ENCODE peak calls at places on chromosomes 13 and 19, in eight cellular contexts. G is left ventricle myocardium superior; B is heart right ventricle; W is memory B cell; P is stimulated activated CD8-positive, alpha-beta memory T cell treated with anti-CD3 and anti-CD28 coated beads, Interleukin-7, amount 100 ng/mL, for 24 hours; J is transverse colon; O is erythroblast; D is LoVo. Z is an unnamed sample.

GRCh38 chr19:17902701-17903100 is 30.1 kb upstream of the CCDC124 start:
- DNase-seq in G (no peak), B (no peak), W (no peak), P (no peak), J (no peak), O (no peak), D (no peak), Z (no peak)

GRCh38 chr19:2602391-2603181 is 99.9 kb downstream of the GNG7 start:
- DNase-seq in G (peak; percentile 90), B (peak; percentile 83), W (no peak), P (no peak), J (peak; percentile 74), O (no peak), D (no peak), Z (no peak)

GRCh38 chr19:49014870-49015255 is 2.0 kb downstream of the LHB start:
- DNase-seq in G (no peak), B (no peak), W (no peak), P (no peak), J (no peak), O (no peak), D (no peak), Z (no peak)

GRCh38 chr13:78862460-78862859 is 203.5 kb upstream of the OBI1 start:
- DNase-seq in G (no peak), B (no peak), W (no peak), P (no peak), J (no peak), O (no peak), D (no peak), Z (no peak)

GRCh38 chr19:38734426-38735256 is 9.6 kb downstream of the CAPN12 start:
- DNase-seq in G (no peak), B (no peak), W (peak; percentile 46), P (no peak), J (peak; percentile 56), O (no peak), D (no peak), Z (no peak)

GRCh38 chr13:110455941-110456340 is 105.6 kb downstream of the RAB20 start:
- DNase-seq in G (peak; percentile 77), B (peak; percentile 64), W (peak; percentile 68), P (peak; percentile 33), J (peak; percentile 83), O (peak; percentile 76), D (peak; percentile 77), Z (peak; percentile 84)

GRCh38 chr19:4831351-4832340 is at the start of gene TICAM1:
- DNase-seq in G (peak; percentile 89), B (peak; percentile 82), W (peak; percentile 67), P (peak; percentile 55), J (peak; percentile 90), O (peak; percentile 57), D (peak; percentile 69), Z (peak; percentile 56)

GRCh38 chr13:113616281-113616906 is 31.8 kb downstream of the TFDP1 start:
- DNase-seq in G (peak; percentile 21), B (no peak), W (no peak), P (no peak), J (no peak), O (no peak), D (no peak), Z (no peak)

GRCh38 chr13:110431851-110432294 is 124.8 kb downstream of the COL4A2 start:
- DNase-seq in G (peak; percentile 54), B (no peak), W (no peak), P (no peak), J (no peak), O (no peak), D (no peak), Z (no peak)

GRCh38 chr13:113724780-113725315 is 34.2 kb upstream of the TMEM255B start:
- DNase-seq in G (peak; percentile 86), B (peak; percentile 81), W (peak; percentile 82), P (peak; percentile 78), J (peak; percentile 73), O (peak; percentile 77), D (peak; percentile 43), Z (no peak)

GRCh38 chr13:21688056-21688455 is 17.2 kb downstream of the FGF9 start:
- DNase-seq in G (no peak), B (no peak), W (no peak), P (no peak), J (no peak), O (no peak), D (no peak), Z (no peak)

GRCh38 chr13:35718084-35718483 is 241.6 kb upstream of the MAB21L1 start:
- DNase-seq in G (no peak), B (no peak), W (no peak), P (no peak), J (no peak), O (no peak), D (no peak), Z (no peak)

GRCh38 chr13:36778083-36778671 is 40.8 kb upstream of the RFXAP start:
- DNase-seq in G (no peak), B (no peak), W (no peak), P (no peak), J (no peak), O (no peak), D (no peak), Z (no peak)

GRCh38 chr13:80362488-80362887 is 21.6 kb upstream of the SPRY2 start:
- DNase-seq in G (no peak), B (no peak), W (no peak), P (no peak), J (no peak), O (no peak), D (no peak), Z (no peak)

GRCh38 chr13:46665630-46666482 is 112.9 kb downstream of the LRCH1 start:
- DNase-seq in G (no peak), B (no peak), W (no peak), P (no peak), J (no peak), O (no peak), D (peak; percentile 36), Z (no peak)

GRCh38 chr13:24630851-24631341 is 49.3 kb upstream of the ATP12A start:
- DNase-seq in G (no peak), B (no peak), W (no peak), P (no peak), J (no peak), O (no peak), D (peak; percentile 10), Z (no peak)

GRCh38 chr19:42965204-42965603 is 28.2 kb upstream of the PSG7 start:
- DNase-seq in G (no peak), B (no peak), W (no peak), P (no peak), J (no peak), O (no peak), D (no peak), Z (no peak)

GRCh38 chr19:38638461-38638860 is 9.0 kb upstream of the ACTN4 start:
- DNase-seq in G (no peak), B (no peak), W (no peak), P (no peak), J (no peak), O (no peak), D (no peak), Z (no peak)

GRCh38 chr19:53942001-53942786 is 20.5 kb upstream of the CACNG8 start:
- DNase-seq in G (no peak), B (no peak), W (no peak), P (no peak), J (no peak), O (peak; percentile 34), D (no peak), Z (peak; percentile 97)

GRCh38 chr19:5585461-5586299 is 17.9 kb upstream of the TINCR start:
- DNase-seq in G (peak; percentile 53), B (no peak), W (no peak), P (peak; percentile 8), J (no peak), O (peak; percentile 89), D (no peak), Z (no peak)

GRCh38 chr13:98293570-98294142 is 116.6 kb upstream of the RNF113B start:
- DNase-seq in G (no peak), B (no peak), W (no peak), P (no peak), J (no peak), O (no peak), D (no peak), Z (no peak)

GRCh38 chr19:48283908-48284307 is 14.0 kb downstream of the ZNF114 start:
- DNase-seq in G (no peak), B (no peak), W (no peak), P (no peak), J (no peak), O (no peak), D (no peak), Z (no peak)

GRCh38 chr13:72489751-72490150 is 237.7 kb downstream of the MZT1 start:
- DNase-seq in G (no peak), B (no peak), W (no peak), P (no peak), J (no peak), O (no peak), D (no peak), Z (no peak)

GRCh38 chr19:46815833-46816627 is 27.6 kb upstream of the SLC1A5 start:
- DNase-seq in G (no peak), B (no peak), W (no peak), P (no peak), J (no peak), O (no peak), D (no peak), Z (no peak)

GRCh38 chr19:45103625-45104319 is 10.8 kb downstream of the PPP1R37 start:
- DNase-seq in G (no peak), B (peak; percentile 29), W (no peak), P (no peak), J (no peak), O (no peak), D (no peak), Z (no peak)

GRCh38 chr13:67048084-67048792 is 181.9 kb downstream of the PCDH9 start:
- DNase-seq in G (no peak), B (no peak), W (no peak), P (no peak), J (no peak), O (no peak), D (no peak), Z (no peak)

GRCh38 chr13:21483748-21484147 is 24.6 kb upstream of the ZDHHC20 start:
- DNase-seq in G (no peak), B (no peak), W (no peak), P (no peak), J (no peak), O (no peak), D (no peak), Z (no peak)

GRCh38 chr19:48913114-48913513 is 13.0 kb downstream of the NUCB1 start:
- DNase-seq in G (no peak), B (no peak), W (no peak), P (no peak), J (no peak), O (no peak), D (no peak), Z (no peak)

GRCh38 chr13:96809366-96810096 is 184.7 kb downstream of the OXGR1 start:
- DNase-seq in G (peak; percentile 42), B (no peak), W (no peak), P (no peak), J (no peak), O (no peak), D (no peak), Z (no peak)

GRCh38 chr13:34627499-34627898 is 314.6 kb upstream of the NBEA start:
- DNase-seq in G (no peak), B (no peak), W (no peak), P (no peak), J (no peak), O (no peak), D (no peak), Z (no peak)

GRCh38 chr19:5093297-5093858 is 124.5 kb downstream of the KDM4B start:
- DNase-seq in G (peak; percentile 75), B (peak; percentile 62), W (no peak), P (no peak), J (no peak), O (peak; percentile 39), D (no peak), Z (no peak)

Z was measured in H1.